ENCODE peak calls at places on chromosomes 13 and 19, in nine cellular contexts. J, Z, G, X, V, S, I, L and C are unnamed samples.
A peak's percentile ranks its signal among the peaks of the same experiment; 100 is the strongest.

GRCh38 chr13:31409678-31410356 is 210.0 kb downstream of the B3GLCT start:
- DNase-seq in J (no peak), Z (no peak), G (no peak), X (no peak), V (no peak), S (peak; percentile 40), I (no peak), L (no peak), C (no peak)

GRCh38 chr13:106533101-106533939 is 2.1 kb downstream of the EFNB2 start:
- DNase-seq in J (no peak), Z (peak; percentile 76), G (peak; percentile 39), X (peak; percentile 50), V (peak; percentile 28), S (peak; percentile 27), I (peak; percentile 93), L (peak; percentile 55), C (no peak)

GRCh38 chr13:113928701-113929627 is 44.9 kb downstream of the C13orf46 start:
- DNase-seq in J (no peak), Z (no peak), G (no peak), X (no peak), V (no peak), S (no peak), I (no peak), L (no peak), C (no peak)

GRCh38 chr13:50125306-50125555 is 110.0 kb downstream of the KCNRG start:
- DNase-seq in J (no peak), Z (no peak), G (no peak), X (no peak), V (peak; percentile 38), S (no peak), I (no peak), L (no peak), C (no peak)

GRCh38 chr13:76677047-76677446 is 209.2 kb downstream of the KCTD12 start:
- DNase-seq in J (no peak), Z (no peak), G (no peak), X (no peak), V (no peak), S (no peak), I (no peak), L (no peak), C (peak; percentile 56)

GRCh38 chr13:56975647-56976046 is 165.1 kb upstream of the PRR20A start:
- DNase-seq in J (no peak), Z (no peak), G (no peak), X (no peak), V (no peak), S (no peak), I (no peak), L (no peak), C (no peak)

GRCh38 chr19:54448037-54448773 is 794 bp upstream of the LENG8 start:
- DNase-seq in J (no peak), Z (no peak), G (no peak), X (peak; percentile 45), V (no peak), S (peak; percentile 30), I (peak; percentile 61), L (peak; percentile 57), C (peak; percentile 63)

GRCh38 chr13:80337011-80337688 is 3.8 kb downstream of the SPRY2 start:
- DNase-seq in J (no peak), Z (no peak), G (no peak), X (no peak), V (no peak), S (no peak), I (peak; percentile 32), L (no peak), C (peak; percentile 37)

GRCh38 chr19:2231621-2232221 is 4.4 kb downstream of the PLEKHJ1 start:
- DNase-seq in J (no peak), Z (no peak), G (no peak), X (no peak), V (no peak), S (no peak), I (peak; percentile 74), L (no peak), C (no peak)

GRCh38 chr13:51267581-51267980 is 45.4 kb downstream of the FAM124A start:
- DNase-seq in J (no peak), Z (no peak), G (no peak), X (no peak), V (no peak), S (no peak), I (no peak), L (no peak), C (no peak)

GRCh38 chr19:31553844-31554215 is 204.6 kb upstream of the TSHZ3 start:
- DNase-seq in J (no peak), Z (no peak), G (no peak), X (no peak), V (no peak), S (no peak), I (no peak), L (no peak), C (no peak)